ENCODE peak calls at places on chromosomes 5 and 9, in seven cellular contexts. T is H9, P is PC-9, Q is hepatocyte, L is MM.1S, U is fibroblast of lung, D is IMR-90. O is an unnamed sample.

GRCh38 chr9:104557179-104557634 is 11.8 kb upstream of the OR13C8 start:
- DNase-seq in T (peak; percentile 40), P (no peak), Q (no peak), L (peak; percentile 72), U (no peak), D (no peak), O (no peak)

GRCh38 chr9:78215706-78216105 is 20.2 kb upstream of the CEP78 start:
- DNase-seq in T (no peak), P (no peak), Q (no peak), L (no peak), U (no peak), D (peak; percentile 31), O (no peak)

GRCh38 chr5:56993241-56993640 is 41.3 kb upstream of the MIER3 start:
- DNase-seq in T (no peak), P (no peak), Q (no peak), L (no peak), U (no peak), D (no peak), O (no peak)

GRCh38 chr5:111461261-111461671 is 51.1 kb downstream of the STARD4 start:
- DNase-seq in T (peak; percentile 66), P (no peak), Q (peak; percentile 62), L (no peak), U (peak; percentile 2), D (peak; percentile 25), O (no peak)

GRCh38 chr5:11324521-11325289 is 563.7 kb upstream of the DAP start:
- DNase-seq in T (no peak), P (no peak), Q (peak; percentile 16), L (no peak), U (no peak), D (no peak), O (no peak)

GRCh38 chr9:134600431-134600830 is 41.2 kb upstream of the COL5A1 start:
- DNase-seq in T (no peak), P (no peak), Q (no peak), L (no peak), U (no peak), D (no peak), O (no peak)

GRCh38 chr9:120966005-120966369 is 39.4 kb upstream of the TRAF1 start:
- DNase-seq in T (no peak), P (no peak), Q (no peak), L (no peak), U (peak; percentile 4), D (no peak), O (no peak)

GRCh38 chr5:175738595-175739133 is 80.8 kb downstream of the HRH2 start:
- DNase-seq in T (no peak), P (no peak), Q (no peak), L (no peak), U (no peak), D (no peak), O (no peak)

GRCh38 chr9:69097053-69097452 is 61.5 kb downstream of the FXN start:
- DNase-seq in T (no peak), P (peak; percentile 94), Q (peak; percentile 59), L (no peak), U (peak; percentile 85), D (peak; percentile 84), O (peak; percentile 41)

GRCh38 chr5:105218018-105218417 is 1655.4 kb upstream of the NUDT12 start:
- DNase-seq in T (no peak), P (no peak), Q (no peak), L (no peak), U (no peak), D (no peak), O (no peak)

GRCh38 chr5:53934126-53934856 is 373.9 kb downstream of the NDUFS4 start:
- DNase-seq in T (no peak), P (no peak), Q (no peak), L (no peak), U (peak; percentile 28), D (peak; percentile 75), O (peak; percentile 62)

GRCh38 chr5:115494570-115495289 is 49.8 kb downstream of the FEM1C start:
- DNase-seq in T (no peak), P (no peak), Q (no peak), L (no peak), U (no peak), D (no peak), O (no peak)

GRCh38 chr9:130239363-130239695 is 26.2 kb upstream of the HMCN2 start:
- DNase-seq in T (no peak), P (no peak), Q (no peak), L (no peak), U (no peak), D (no peak), O (no peak)

GRCh38 chr9:3847377-3847776 is 321.6 kb upstream of the RFX3 start:
- DNase-seq in T (no peak), P (no peak), Q (no peak), L (no peak), U (no peak), D (no peak), O (no peak)

GRCh38 chr5:178279723-178280438 is 47.3 kb upstream of the PHYKPL start:
- DNase-seq in T (peak; percentile 90), P (peak; percentile 48), Q (peak; percentile 91), L (peak; percentile 48), U (peak; percentile 76), D (peak; percentile 59), O (peak; percentile 99)

GRCh38 chr9:32968101-32969011 is 33.1 kb downstream of the APTX start:
- DNase-seq in T (no peak), P (no peak), Q (peak; percentile 64), L (peak; percentile 66), U (peak; percentile 58), D (peak; percentile 57), O (peak; percentile 72)

GRCh38 chr9:120711841-120712538 is 2.3 kb downstream of the MEGF9 start:
- DNase-seq in T (no peak), P (no peak), Q (no peak), L (no peak), U (peak; percentile 13), D (no peak), O (no peak)

GRCh38 chr9:84300271-84300670 is 40.3 kb downstream of the SLC28A3 start:
- DNase-seq in T (no peak), P (no peak), Q (no peak), L (no peak), U (peak; percentile 31), D (peak; percentile 54), O (no peak)

GRCh38 chr9:5909999-5910398 is 19.3 kb downstream of the MLANA start:
- DNase-seq in T (no peak), P (no peak), Q (no peak), L (no peak), U (peak; percentile 5), D (peak; percentile 50), O (peak; percentile 14)

GRCh38 chr5:149452665-149453617 is 73.8 kb upstream of the IL17B start:
- DNase-seq in T (peak; percentile 65), P (no peak), Q (peak; percentile 76), L (no peak), U (peak; percentile 87), D (peak; percentile 96), O (peak; percentile 94)

DNA sequence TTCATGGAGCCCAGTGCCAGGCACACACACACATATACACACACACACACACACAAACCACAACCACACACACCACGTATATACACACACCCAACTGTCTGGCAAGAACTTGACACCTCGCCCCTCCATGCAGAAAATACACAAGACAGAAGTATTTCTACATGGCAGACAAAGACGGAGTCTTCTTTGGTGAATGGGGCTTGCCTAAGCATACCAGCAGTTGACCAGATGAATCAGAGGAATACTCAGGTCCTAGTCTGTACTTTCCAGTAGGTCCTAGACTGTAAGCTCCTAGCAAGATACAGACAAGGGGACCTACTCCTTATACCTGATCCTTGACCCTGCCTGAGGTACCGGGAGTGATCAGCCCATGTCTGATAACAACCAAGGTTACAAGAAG is 60.1 kb downstream of the SIL1 start:
- DNase-seq in T (no peak), P (no peak), Q (no peak), L (no peak), U (peak; percentile 23), D (peak; percentile 39), O (no peak)
- H2AFZ ChIP-seq in T (no peak overlapping the region), P (no peak overlapping the region), Q (no peak overlapping the region), L (no peak overlapping the region), U (no peak overlapping the region), D (peak overlapping the region; percentile 23), O (no peak overlapping the region)

DNA sequence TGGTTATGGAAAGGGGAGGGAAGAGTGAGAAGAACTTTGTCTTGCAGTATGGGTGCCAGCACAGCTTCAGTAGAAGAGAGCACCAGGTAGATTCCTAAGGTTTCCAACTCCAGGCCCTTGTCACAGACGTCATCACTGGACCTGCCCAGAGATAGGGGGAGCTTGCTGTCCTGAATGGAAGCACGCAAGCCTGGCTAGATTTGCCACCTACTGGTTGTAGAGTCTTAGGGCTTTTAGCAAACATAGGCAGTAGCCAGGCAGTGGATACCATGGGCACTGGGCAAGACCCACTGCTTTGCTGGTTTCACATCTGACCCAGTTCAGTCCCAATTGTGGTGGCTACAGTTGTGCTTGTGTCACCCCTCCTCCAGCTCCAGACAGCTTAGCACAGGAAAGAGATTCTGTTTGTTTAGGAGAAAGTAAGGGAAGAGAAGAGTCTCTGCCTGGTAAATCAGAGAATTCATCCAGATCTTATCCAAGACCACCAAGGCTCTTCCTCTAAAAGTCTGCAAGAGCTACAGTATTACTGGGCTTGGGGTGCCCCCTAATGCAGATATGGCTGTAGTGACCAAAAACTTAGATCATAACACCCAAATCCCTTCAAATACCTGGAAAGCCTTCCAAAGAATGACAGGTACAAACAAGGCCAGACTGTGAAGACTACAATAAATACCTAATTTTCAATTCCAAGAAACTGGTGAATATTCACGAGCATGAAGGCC is 158.9 kb downstream of the HINT1 start:
- DNase-seq in T (no peak), P (no peak), Q (peak; percentile 21), L (no peak), U (no peak), D (no peak), O (peak; percentile 9)
- TF ChIP-seq CTCF in T (peak; percentile 64), P (no peak), Q (peak; percentile 41), L (no peak), U (no peak), D (no peak), O (no peak)

DNA sequence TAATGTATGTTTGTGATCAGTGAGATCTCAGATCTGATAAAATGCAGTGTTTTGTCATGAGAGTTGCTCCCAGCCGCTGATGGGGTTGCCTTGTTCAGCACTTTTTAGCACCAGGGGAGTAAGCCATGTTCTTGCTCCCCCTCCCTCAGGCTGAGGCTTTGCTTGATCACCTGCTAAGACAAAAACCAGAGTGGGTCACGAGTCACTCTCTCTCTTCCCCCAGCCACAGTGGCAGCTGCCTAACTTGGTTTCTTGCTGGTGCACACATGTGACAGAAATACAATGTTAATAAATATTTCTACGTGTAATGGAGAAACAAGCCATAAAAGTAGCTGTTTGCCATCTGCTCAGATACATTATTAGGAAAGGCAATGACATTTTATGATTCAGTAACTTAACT is 212.4 kb upstream of the DMRT1 start:
- DNase-seq in T (no peak), P (no peak), Q (no peak), L (peak; percentile 88), U (no peak), D (peak; percentile 11), O (no peak)
- H3K27ac ChIP-seq in T (no peak overlapping the region), P (no peak overlapping the region), Q (no peak overlapping the region), L (peak overlapping the region; percentile 93), U (no peak overlapping the region), D (no peak overlapping the region), O (no peak overlapping the region)

DNA sequence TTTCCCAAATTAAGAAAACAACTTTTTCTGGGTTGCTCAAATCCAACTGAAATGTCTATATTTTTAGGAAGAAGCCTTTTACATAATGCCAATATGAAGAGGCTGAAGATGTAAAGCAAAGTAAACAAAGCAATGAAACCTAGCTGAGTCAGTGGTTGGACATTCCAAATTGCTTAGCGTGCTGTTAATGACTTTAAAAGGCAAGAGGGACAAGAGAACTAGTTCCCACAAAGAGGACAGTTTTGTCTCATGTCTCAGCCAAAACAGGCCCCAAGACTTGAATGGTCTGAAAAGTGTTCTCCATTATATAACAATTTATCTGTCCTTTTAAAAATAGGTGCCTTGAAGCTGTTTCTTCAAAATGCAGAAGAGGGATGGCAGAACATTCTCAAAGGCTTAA is 407.0 kb downstream of the ENC1 start:
- DNase-seq in T (no peak), P (peak; percentile 89), Q (no peak), L (no peak), U (peak; percentile 61), D (peak; percentile 84), O (peak; percentile 19)
- H2AFZ ChIP-seq in T (no peak overlapping the region), P (no peak overlapping the region), Q (no peak overlapping the region), L (no peak overlapping the region), U (no peak overlapping the region), D (peak overlapping the region; percentile 60), O (peak overlapping the region; percentile 11)

O was measured in osteoblast.